ENCODE peak calls at places on chromosomes 16 and 17, in seven cellular contexts. One of them, this sample, is unnamed.

GRCh38 chr17:78268960-78269892 is 37.8 kb downstream of the TMEM235 start:
- DNase-seq in heart left ventricle: no peak
- DNase-seq in A549: peak
- DNase-seq in NB4: no peak
- DNase-seq in esophagus muscularis mucosa: no peak
- DNase-seq in endothelial cell of umbilical vein: no peak
- DNase-seq in esophagus squamous epithelium: no peak
- DNase-seq in this sample: no peak

GRCh38 chr17:82048571-82048971 is 3.0 kb downstream of the RFNG start:
- DNase-seq in heart left ventricle: no peak
- DNase-seq in A549: no peak
- DNase-seq in NB4: no peak
- DNase-seq in esophagus muscularis mucosa: no peak
- DNase-seq in endothelial cell of umbilical vein: no peak
- DNase-seq in esophagus squamous epithelium: no peak
- DNase-seq in this sample: no peak

GRCh38 chr17:1112875-1113274 is 66.9 kb downstream of the ABR start:
- DNase-seq in heart left ventricle: no peak
- DNase-seq in A549: peak
- DNase-seq in NB4: no peak
- DNase-seq in esophagus muscularis mucosa: no peak
- DNase-seq in endothelial cell of umbilical vein: no peak
- DNase-seq in esophagus squamous epithelium: no peak
- DNase-seq in this sample: no peak

GRCh38 chr17:44320066-44320465 is 4.6 kb downstream of the SLC25A39 start:
- DNase-seq in heart left ventricle: no peak
- DNase-seq in A549: no peak
- DNase-seq in NB4: no peak
- DNase-seq in esophagus muscularis mucosa: no peak
- DNase-seq in endothelial cell of umbilical vein: no peak
- DNase-seq in esophagus squamous epithelium: no peak
- DNase-seq in this sample: no peak

GRCh38 chr16:82832861-82833260 is 206.1 kb downstream of the CDH13 start:
- DNase-seq in heart left ventricle: no peak
- DNase-seq in A549: no peak
- DNase-seq in NB4: no peak
- DNase-seq in esophagus muscularis mucosa: no peak
- DNase-seq in endothelial cell of umbilical vein: no peak
- DNase-seq in esophagus squamous epithelium: no peak
- DNase-seq in this sample: no peak

GRCh38 chr17:51147641-51148040 is 5.7 kb upstream of the NME1 start:
- DNase-seq in heart left ventricle: no peak
- DNase-seq in A549: no peak
- DNase-seq in NB4: no peak
- DNase-seq in esophagus muscularis mucosa: no peak
- DNase-seq in endothelial cell of umbilical vein: no peak
- DNase-seq in esophagus squamous epithelium: no peak
- DNase-seq in this sample: no peak

GRCh38 chr16:57371494-57372371 is 557 bp upstream of the CX3CL1 start:
- DNase-seq in heart left ventricle: no peak
- DNase-seq in A549: no peak
- DNase-seq in NB4: no peak
- DNase-seq in esophagus muscularis mucosa: no peak
- DNase-seq in endothelial cell of umbilical vein: no peak
- DNase-seq in esophagus squamous epithelium: no peak
- DNase-seq in this sample: no peak

GRCh38 chr17:14525551-14526455 is 224.9 kb downstream of the HS3ST3B1 start:
- DNase-seq in heart left ventricle: no peak
- DNase-seq in A549: peak
- DNase-seq in NB4: no peak
- DNase-seq in esophagus muscularis mucosa: no peak
- DNase-seq in endothelial cell of umbilical vein: no peak
- DNase-seq in esophagus squamous epithelium: no peak
- DNase-seq in this sample: no peak

GRCh38 chr17:13306310-13306962 is 288.6 kb upstream of the ELAC2 start:
- DNase-seq in heart left ventricle: peak
- DNase-seq in A549: peak
- DNase-seq in NB4: peak
- DNase-seq in esophagus muscularis mucosa: no peak
- DNase-seq in endothelial cell of umbilical vein: no peak
- DNase-seq in esophagus squamous epithelium: no peak
- DNase-seq in this sample: no peak

GRCh38 chr16:87070657-87071056 is 246.5 kb downstream of the C16orf95 start:
- DNase-seq in heart left ventricle: no peak
- DNase-seq in A549: no peak
- DNase-seq in NB4: no peak
- DNase-seq in esophagus muscularis mucosa: no peak
- DNase-seq in endothelial cell of umbilical vein: no peak
- DNase-seq in esophagus squamous epithelium: no peak
- DNase-seq in this sample: no peak

GRCh38 chr16:79437764-79438728 is 162.5 kb downstream of the MAF start:
- DNase-seq in heart left ventricle: no peak
- DNase-seq in A549: no peak
- DNase-seq in NB4: no peak
- DNase-seq in esophagus muscularis mucosa: no peak
- DNase-seq in endothelial cell of umbilical vein: no peak
- DNase-seq in esophagus squamous epithelium: no peak
- DNase-seq in this sample: no peak

GRCh38 chr17:43170140-43170765 is 761 bp upstream of the NBR1 start:
- DNase-seq in heart left ventricle: peak
- DNase-seq in A549: peak
- DNase-seq in NB4: peak
- DNase-seq in esophagus muscularis mucosa: peak
- DNase-seq in endothelial cell of umbilical vein: peak
- DNase-seq in esophagus squamous epithelium: peak
- DNase-seq in this sample: peak
- TF ChIP-seq POLR2A in heart left ventricle: peak
- TF ChIP-seq POLR2A in A549: no peak
- TF ChIP-seq POLR2A in NB4: peak
- TF ChIP-seq POLR2A in esophagus muscularis mucosa: peak
- TF ChIP-seq POLR2A in endothelial cell of umbilical vein: peak
- TF ChIP-seq POLR2A in esophagus squamous epithelium: no peak
- TF ChIP-seq POLR2A in this sample: no peak

DNA sequence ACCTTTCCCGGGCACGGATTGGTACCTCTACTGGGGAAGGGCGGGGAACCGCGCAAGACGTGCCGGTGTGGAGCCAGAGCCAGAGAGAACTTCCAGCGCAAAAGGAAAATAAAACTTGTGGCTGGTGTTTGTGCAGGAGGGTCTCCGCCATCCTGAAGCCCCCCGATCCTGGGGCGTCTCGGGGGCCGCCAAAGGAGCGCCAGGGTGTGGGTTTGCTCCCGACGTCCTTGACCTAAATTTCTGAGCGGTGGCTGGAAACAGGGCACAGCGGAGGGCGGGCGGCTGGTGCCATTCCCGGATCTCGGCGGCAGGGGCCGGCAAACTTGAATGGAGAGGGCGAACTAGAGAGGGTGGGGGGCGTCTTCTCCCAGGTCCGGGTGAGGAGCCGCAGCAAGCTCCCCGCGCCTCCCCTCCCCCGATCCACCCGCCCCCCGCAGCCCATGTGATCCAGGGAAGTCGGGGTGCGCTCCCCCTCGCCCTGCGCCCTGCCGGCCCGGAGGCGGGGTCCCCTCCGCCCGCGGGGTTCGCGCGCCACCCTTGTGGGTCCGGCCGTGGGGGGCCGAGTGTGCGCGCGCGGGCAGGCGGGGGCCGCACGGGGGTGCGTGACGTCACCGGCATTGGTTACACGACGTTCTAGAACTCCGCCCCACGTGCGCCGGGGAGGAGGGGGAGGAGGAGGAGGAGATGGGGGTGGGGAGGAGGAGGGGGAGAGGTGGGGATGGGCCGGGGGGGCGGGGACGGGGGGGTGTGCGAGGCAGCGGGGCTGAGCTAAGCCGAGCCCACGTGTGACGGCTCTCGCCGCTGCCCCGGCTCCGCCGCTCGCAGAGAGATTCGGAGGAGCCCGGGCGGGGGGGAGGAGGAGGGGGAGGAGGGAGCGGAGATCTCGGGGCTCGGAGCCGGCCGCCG is at the start of gene MSI2:
- DNase-seq in heart left ventricle: peak
- DNase-seq in A549: peak
- DNase-seq in NB4: peak
- DNase-seq in esophagus muscularis mucosa: peak
- DNase-seq in endothelial cell of umbilical vein: peak
- DNase-seq in esophagus squamous epithelium: peak
- DNase-seq in this sample: peak
- TF ChIP-seq POLR2A in heart left ventricle: peak
- TF ChIP-seq POLR2A in A549: peak
- TF ChIP-seq POLR2A in NB4: no peak
- TF ChIP-seq POLR2A in esophagus muscularis mucosa: no peak
- TF ChIP-seq POLR2A in endothelial cell of umbilical vein: no peak
- TF ChIP-seq POLR2A in esophagus squamous epithelium: no peak
- TF ChIP-seq POLR2A in this sample: no peak

DNA sequence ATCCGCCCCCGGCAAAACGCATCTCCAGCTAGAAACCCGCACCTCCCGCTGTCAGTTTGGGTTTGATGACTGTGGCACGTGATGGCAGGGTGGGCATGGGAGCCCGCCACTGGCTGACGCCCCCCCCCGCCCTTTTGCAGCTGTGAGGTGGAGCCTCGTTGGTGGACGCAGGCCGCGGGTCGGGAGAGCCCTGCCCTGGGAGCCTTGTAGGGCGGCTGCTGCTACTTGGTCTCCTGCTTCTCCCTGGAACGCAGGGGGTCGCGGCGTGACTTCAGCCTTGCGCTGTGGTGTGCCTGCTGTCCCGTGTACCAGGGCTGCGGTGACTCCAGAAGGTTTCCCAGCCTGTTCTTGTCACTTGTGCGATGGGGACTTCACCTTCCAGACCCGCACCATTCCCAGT is 28.2 kb downstream of the GSE1 start:
- DNase-seq in heart left ventricle: no peak
- DNase-seq in A549: no peak
- DNase-seq in NB4: no peak
- DNase-seq in esophagus muscularis mucosa: no peak
- DNase-seq in endothelial cell of umbilical vein: no peak
- DNase-seq in esophagus squamous epithelium: no peak
- DNase-seq in this sample: no peak
- TF ChIP-seq POLR2A in heart left ventricle: no peak
- TF ChIP-seq POLR2A in A549: no peak
- TF ChIP-seq POLR2A in NB4: no peak
- TF ChIP-seq POLR2A in esophagus muscularis mucosa: no peak
- TF ChIP-seq POLR2A in endothelial cell of umbilical vein: no peak
- TF ChIP-seq POLR2A in esophagus squamous epithelium: no peak
- TF ChIP-seq POLR2A in this sample: no peak

GRCh38 chr16:730666-731509 is 4.0 kb downstream of the HAGHL start:
- DNase-seq in heart left ventricle: peak
- DNase-seq in A549: no peak
- DNase-seq in NB4: peak
- DNase-seq in esophagus muscularis mucosa: no peak
- DNase-seq in endothelial cell of umbilical vein: no peak
- DNase-seq in esophagus squamous epithelium: no peak
- DNase-seq in this sample: no peak
- TF ChIP-seq POLR2A in heart left ventricle: no peak
- TF ChIP-seq POLR2A in A549: no peak
- TF ChIP-seq POLR2A in NB4: no peak
- TF ChIP-seq POLR2A in esophagus muscularis mucosa: no peak
- TF ChIP-seq POLR2A in endothelial cell of umbilical vein: no peak
- TF ChIP-seq POLR2A in esophagus squamous epithelium: no peak
- TF ChIP-seq POLR2A in this sample: no peak

GRCh38 chr17:38351412-38352222 is at the start of gene SOCS7:
- DNase-seq in heart left ventricle: peak
- DNase-seq in A549: peak
- DNase-seq in NB4: peak
- DNase-seq in esophagus muscularis mucosa: peak
- DNase-seq in endothelial cell of umbilical vein: peak
- DNase-seq in esophagus squamous epithelium: peak
- DNase-seq in this sample: peak
- TF ChIP-seq POLR2A in heart left ventricle: peak
- TF ChIP-seq POLR2A in A549: peak
- TF ChIP-seq POLR2A in NB4: peak
- TF ChIP-seq POLR2A in esophagus muscularis mucosa: no peak
- TF ChIP-seq POLR2A in endothelial cell of umbilical vein: peak
- TF ChIP-seq POLR2A in esophagus squamous epithelium: no peak
- TF ChIP-seq POLR2A in this sample: no peak

GRCh38 chr17:75456417-75457046 is at the start of gene TMEM94:
- DNase-seq in heart left ventricle: peak
- DNase-seq in A549: peak
- DNase-seq in NB4: peak
- DNase-seq in esophagus muscularis mucosa: peak
- DNase-seq in endothelial cell of umbilical vein: peak
- DNase-seq in esophagus squamous epithelium: peak
- DNase-seq in this sample: peak
- TF ChIP-seq POLR2A in heart left ventricle: peak
- TF ChIP-seq POLR2A in A549: peak
- TF ChIP-seq POLR2A in NB4: peak
- TF ChIP-seq POLR2A in esophagus muscularis mucosa: no peak
- TF ChIP-seq POLR2A in endothelial cell of umbilical vein: peak
- TF ChIP-seq POLR2A in esophagus squamous epithelium: no peak
- TF ChIP-seq POLR2A in this sample: peak

GRCh38 chr17:47066841-47067682 is 88.0 kb upstream of the RPRML start:
- DNase-seq in heart left ventricle: peak
- DNase-seq in A549: peak
- DNase-seq in NB4: peak
- DNase-seq in esophagus muscularis mucosa: peak
- DNase-seq in endothelial cell of umbilical vein: peak
- DNase-seq in esophagus squamous epithelium: peak
- DNase-seq in this sample: peak
- TF ChIP-seq POLR2A in heart left ventricle: peak
- TF ChIP-seq POLR2A in A549: peak
- TF ChIP-seq POLR2A in NB4: peak
- TF ChIP-seq POLR2A in esophagus muscularis mucosa: no peak
- TF ChIP-seq POLR2A in endothelial cell of umbilical vein: peak
- TF ChIP-seq POLR2A in esophagus squamous epithelium: no peak
- TF ChIP-seq POLR2A in this sample: peak

GRCh38 chr16:84819644-84820304 is at the start of gene CRISPLD2:
- DNase-seq in heart left ventricle: peak
- DNase-seq in A549: peak
- DNase-seq in NB4: peak
- DNase-seq in esophagus muscularis mucosa: peak
- DNase-seq in endothelial cell of umbilical vein: peak
- DNase-seq in esophagus squamous epithelium: peak
- DNase-seq in this sample: peak
- TF ChIP-seq POLR2A in heart left ventricle: peak
- TF ChIP-seq POLR2A in A549: peak
- TF ChIP-seq POLR2A in NB4: peak
- TF ChIP-seq POLR2A in esophagus muscularis mucosa: peak
- TF ChIP-seq POLR2A in endothelial cell of umbilical vein: no peak
- TF ChIP-seq POLR2A in esophagus squamous epithelium: no peak
- TF ChIP-seq POLR2A in this sample: peak

This sample was measured in suprapubic skin.